ENCODE peak calls at places on chromosomes 6 and 20, in ten cellular contexts. S is CD4-positive, alpha-beta memory T cell; H is NCI-H1092 treated with DMSO at 0.1 percent for 48 hours; U is activated CD8-positive, alpha-beta memory T cell treated with anti-CD3 and anti-CD28 coated beads for 48 hours; O is GM19239; F is EH; W is stimulated activated CD4-positive, alpha-beta T cell treated with anti-CD3 and anti-CD28 coated beads, Interleukin-2, amount 100 ng/mL, for 48 hours; G is kidney; X is activated CD4-positive, alpha-beta T cell treated with anti-CD3 and anti-CD28 coated beads, Interleukin-2, amount 10 ng/mL, durations not matched to agents 24 days and 14 days; I is B cell. T is an unnamed sample.

GRCh38 chr6:132919028-132919427 is 104.7 kb downstream of the RPS12 start:
- DNase-seq in O (no peak), U (no peak), I (no peak), X (no peak), F (no peak), W (no peak), G (no peak), H (no peak), S (no peak), T (no peak)

GRCh38 chr6:21914121-21914973 is 320.8 kb downstream of the SOX4 start:
- DNase-seq in X (peak), O (no peak), G (peak), F (peak), I (no peak), S (no peak), U (no peak), H (no peak), W (peak), T (peak)

GRCh38 chr20:18031888-18032509 is 25.7 kb downstream of the OVOL2 start:
- DNase-seq in I (no peak), U (no peak), H (no peak), G (no peak), S (no peak), X (no peak), F (no peak), O (no peak), W (no peak), T (no peak)

GRCh38 chr6:160238786-160239751 is 19.6 kb downstream of the SLC22A2 start:
- DNase-seq in F (peak), G (no peak), S (no peak), I (no peak), O (no peak), W (no peak), H (no peak), X (no peak), U (no peak), T (no peak)

GRCh38 chr20:49395183-49395582 is 87.3 kb downstream of the KCNB1 start:
- DNase-seq in S (no peak), F (no peak), O (no peak), G (no peak), I (no peak), X (no peak), U (no peak), H (no peak), W (no peak), T (no peak)

GRCh38 chr6:138692978-138693909 is 80.3 kb upstream of the CCDC28A start:
- DNase-seq in W (peak), S (peak), U (peak), X (peak), G (peak), I (no peak), H (peak), O (peak), F (peak), T (no peak)

GRCh38 chr6:1739680-1740079 is 130.0 kb downstream of the FOXC1 start:
- DNase-seq in G (no peak), U (no peak), W (no peak), X (no peak), I (peak), O (peak), F (no peak), S (no peak), H (no peak), T (no peak)

GRCh38 chr6:151413372-151414145 is 22.2 kb upstream of the ZBTB2 start:
- DNase-seq in F (no peak), S (peak), X (peak), H (no peak), U (no peak), G (no peak), I (no peak), O (no peak), W (no peak), T (no peak)

GRCh38 chr6:35050291-35050987 is 90.7 kb downstream of the TCP11 start:
- DNase-seq in W (no peak), U (no peak), H (peak), I (peak), F (no peak), S (no peak), X (no peak), G (no peak), O (no peak), T (peak)

GRCh38 chr6:111087871-111088667 is 766 bp downstream of the SLC16A10 start:
- DNase-seq in F (peak), O (peak), S (peak), G (peak), H (peak), U (peak), X (peak), W (peak), I (peak), T (no peak)

T was measured in CD14-positive monocyte.